ENCODE peak calls at places on chromosomes 7 and 10, in six cellular contexts. One of them, this sample, is unnamed.

GRCh38 chr10:27513451-27514191 is 9.5 kb downstream of the RAB18 start:
- DNase-seq in H9: no peak
- DNase-seq in IMR-90: peak
- DNase-seq in neuronal stem cell: no peak
- DNase-seq in H1: no peak
- DNase-seq in mesenchymal stem cell: peak
- DNase-seq in this sample: peak

GRCh38 chr10:88152720-88153119 is 289.3 kb downstream of the PTEN start:
- DNase-seq in H9: no peak
- DNase-seq in mesenchymal stem cell: peak
- DNase-seq in IMR-90: peak
- DNase-seq in H1: no peak
- DNase-seq in neuronal stem cell: no peak
- DNase-seq in this sample: peak

GRCh38 chr7:144255471-144255897 is 9.1 kb downstream of the OR2A7 start:
- DNase-seq in mesenchymal stem cell: peak
- DNase-seq in H1: no peak
- DNase-seq in H9: peak
- DNase-seq in neuronal stem cell: no peak
- DNase-seq in IMR-90: no peak
- DNase-seq in this sample: no peak

GRCh38 chr10:76899490-76899889 is 738.1 kb downstream of the KCNMA1 start:
- DNase-seq in IMR-90: peak
- DNase-seq in mesenchymal stem cell: no peak
- DNase-seq in H9: no peak
- DNase-seq in neuronal stem cell: no peak
- DNase-seq in H1: no peak
- DNase-seq in this sample: no peak

GRCh38 chr7:134798155-134798554 is 18.7 kb downstream of the CALD1 start:
- DNase-seq in H1: no peak
- DNase-seq in H9: no peak
- DNase-seq in IMR-90: no peak
- DNase-seq in mesenchymal stem cell: no peak
- DNase-seq in neuronal stem cell: no peak
- DNase-seq in this sample: no peak

GRCh38 chr7:156050636-156051569 is 238.6 kb upstream of the SHH start:
- DNase-seq in H9: no peak
- DNase-seq in H1: no peak
- DNase-seq in IMR-90: no peak
- DNase-seq in mesenchymal stem cell: no peak
- DNase-seq in neuronal stem cell: no peak
- DNase-seq in this sample: no peak

GRCh38 chr7:134693256-134693655 is 46.6 kb downstream of the BPGM start:
- DNase-seq in H9: no peak
- DNase-seq in neuronal stem cell: no peak
- DNase-seq in IMR-90: peak
- DNase-seq in mesenchymal stem cell: peak
- DNase-seq in H1: no peak
- DNase-seq in this sample: no peak

GRCh38 chr7:28083159-28083997 is 97.2 kb downstream of the JAZF1 start:
- DNase-seq in mesenchymal stem cell: peak
- DNase-seq in neuronal stem cell: no peak
- DNase-seq in H9: no peak
- DNase-seq in H1: no peak
- DNase-seq in IMR-90: peak
- DNase-seq in this sample: peak

GRCh38 chr7:51187941-51188340 is 128.7 kb downstream of the COBL start:
- DNase-seq in IMR-90: no peak
- DNase-seq in H9: peak
- DNase-seq in H1: peak
- DNase-seq in mesenchymal stem cell: no peak
- DNase-seq in neuronal stem cell: peak
- DNase-seq in this sample: peak

GRCh38 chr10:33612116-33612515 is 277.6 kb upstream of the NRP1 start:
- DNase-seq in IMR-90: peak
- DNase-seq in H1: no peak
- DNase-seq in neuronal stem cell: no peak
- DNase-seq in mesenchymal stem cell: no peak
- DNase-seq in H9: no peak
- DNase-seq in this sample: no peak

GRCh38 chr7:35551682-35552081 is 143.3 kb downstream of the HERPUD2 start:
- DNase-seq in IMR-90: no peak
- DNase-seq in neuronal stem cell: no peak
- DNase-seq in mesenchymal stem cell: no peak
- DNase-seq in H1: peak
- DNase-seq in H9: peak
- DNase-seq in this sample: no peak

GRCh38 chr10:58268454-58268945 is 462 bp upstream of the CISD1 start:
- DNase-seq in IMR-90: no peak
- DNase-seq in mesenchymal stem cell: no peak
- DNase-seq in H1: no peak
- DNase-seq in H9: no peak
- DNase-seq in neuronal stem cell: no peak
- DNase-seq in this sample: no peak

GRCh38 chr7:30559566-30559965 is 35.1 kb upstream of the GARS1 start:
- DNase-seq in neuronal stem cell: no peak
- DNase-seq in mesenchymal stem cell: peak
- DNase-seq in H9: no peak
- DNase-seq in H1: no peak
- DNase-seq in IMR-90: no peak
- DNase-seq in this sample: peak

GRCh38 chr10:119693262-119693957 is 32.4 kb upstream of the INPP5F start:
- DNase-seq in H1: no peak
- DNase-seq in mesenchymal stem cell: peak
- DNase-seq in neuronal stem cell: no peak
- DNase-seq in IMR-90: no peak
- DNase-seq in H9: no peak
- DNase-seq in this sample: no peak

GRCh38 chr10:60480865-60481563 is 91.3 kb upstream of the ANK3 start:
- DNase-seq in H1: no peak
- DNase-seq in mesenchymal stem cell: peak
- DNase-seq in H9: no peak
- DNase-seq in IMR-90: peak
- DNase-seq in neuronal stem cell: no peak
- DNase-seq in this sample: no peak

GRCh38 chr7:155802291-155802690 is 10.0 kb downstream of the SHH start:
- DNase-seq in mesenchymal stem cell: no peak
- DNase-seq in H1: no peak
- DNase-seq in H9: no peak
- DNase-seq in neuronal stem cell: no peak
- DNase-seq in IMR-90: no peak
- DNase-seq in this sample: no peak

GRCh38 chr7:105584165-105584564 is 2.9 kb upstream of the EFCAB10 start:
- DNase-seq in mesenchymal stem cell: no peak
- DNase-seq in H1: no peak
- DNase-seq in IMR-90: no peak
- DNase-seq in H9: no peak
- DNase-seq in neuronal stem cell: no peak
- DNase-seq in this sample: no peak

GRCh38 chr7:19405546-19405945 is 260.3 kb upstream of the FERD3L start:
- DNase-seq in H1: no peak
- DNase-seq in neuronal stem cell: no peak
- DNase-seq in mesenchymal stem cell: peak
- DNase-seq in IMR-90: peak
- DNase-seq in H9: no peak
- DNase-seq in this sample: no peak

GRCh38 chr7:977326-978048 is 2.1 kb upstream of the COX19 start:
- DNase-seq in mesenchymal stem cell: peak
- DNase-seq in neuronal stem cell: no peak
- DNase-seq in H9: no peak
- DNase-seq in IMR-90: peak
- DNase-seq in H1: no peak
- DNase-seq in this sample: no peak

GRCh38 chr7:132422502-132423101 is 153.7 kb downstream of the PLXNA4 start:
- DNase-seq in H1: no peak
- DNase-seq in H9: no peak
- DNase-seq in mesenchymal stem cell: peak
- DNase-seq in neuronal stem cell: no peak
- DNase-seq in IMR-90: no peak
- DNase-seq in this sample: no peak

GRCh38 chr7:6168469-6168868 is 104.0 kb downstream of the CYTH3 start:
- DNase-seq in IMR-90: no peak
- DNase-seq in H9: no peak
- DNase-seq in neuronal stem cell: no peak
- DNase-seq in H1: no peak
- DNase-seq in mesenchymal stem cell: no peak
- DNase-seq in this sample: no peak

GRCh38 chr10:91123246-91123645 is 97.2 kb upstream of the PCGF5 start:
- DNase-seq in mesenchymal stem cell: no peak
- DNase-seq in H1: no peak
- DNase-seq in neuronal stem cell: peak
- DNase-seq in IMR-90: no peak
- DNase-seq in H9: no peak
- DNase-seq in this sample: no peak

GRCh38 chr10:110215286-110215685 is 7.9 kb downstream of the MXI1 start:
- DNase-seq in mesenchymal stem cell: no peak
- DNase-seq in IMR-90: no peak
- DNase-seq in neuronal stem cell: no peak
- DNase-seq in H1: no peak
- DNase-seq in H9: no peak
- DNase-seq in this sample: no peak
- H3K4me2 ChIP-seq in mesenchymal stem cell: no peak
- H3K4me2 ChIP-seq in IMR-90: no peak
- H3K4me2 ChIP-seq in neuronal stem cell: no peak
- H3K4me2 ChIP-seq in H1: no peak
- H3K4me2 ChIP-seq in H9: no peak
- H3K4me2 ChIP-seq in this sample: no peak

GRCh38 chr7:33799766-33800165 is 105.6 kb upstream of the BMPER start:
- DNase-seq in IMR-90: no peak
- DNase-seq in H1: no peak
- DNase-seq in neuronal stem cell: no peak
- DNase-seq in mesenchymal stem cell: no peak
- DNase-seq in H9: no peak
- DNase-seq in this sample: peak
- H2BK120ac ChIP-seq in IMR-90: no peak
- H2BK120ac ChIP-seq in H1: no peak
- H2BK120ac ChIP-seq in neuronal stem cell: no peak
- H2BK120ac ChIP-seq in mesenchymal stem cell: no peak
- H2BK120ac ChIP-seq in H9: no peak
- H2BK120ac ChIP-seq in this sample: no peak

GRCh38 chr7:116672596-116673503 is 854 bp downstream of the MET start:
- DNase-seq in IMR-90: peak
- DNase-seq in neuronal stem cell: no peak
- DNase-seq in H9: peak
- DNase-seq in H1: no peak
- DNase-seq in mesenchymal stem cell: peak
- DNase-seq in this sample: peak
- H3K4me2 ChIP-seq in IMR-90: peak
- H3K4me2 ChIP-seq in neuronal stem cell: peak
- H3K4me2 ChIP-seq in H9: peak
- H3K4me2 ChIP-seq in H1: peak
- H3K4me2 ChIP-seq in mesenchymal stem cell: peak
- H3K4me2 ChIP-seq in this sample: peak

DNA sequence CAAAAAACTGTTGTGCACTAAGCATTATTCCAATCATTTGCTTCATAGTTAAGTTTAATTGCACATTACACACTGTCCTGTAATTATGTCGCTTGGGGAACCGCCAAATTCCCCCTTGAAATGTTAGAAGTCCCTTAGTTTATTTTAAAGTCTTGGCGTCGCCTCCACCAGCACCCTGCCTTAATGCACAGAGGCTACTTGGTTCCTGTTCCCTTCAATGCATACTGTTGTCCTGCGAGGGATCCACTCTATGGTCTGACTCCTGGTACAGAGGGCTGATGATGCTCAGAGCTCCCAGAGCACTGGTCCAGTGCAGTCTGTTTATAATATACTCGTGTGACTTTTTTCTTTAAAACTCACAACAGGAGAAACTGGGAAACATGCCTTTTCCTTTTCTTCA is 330.6 kb downstream of the ELMO1 start:
- DNase-seq in IMR-90: no peak
- DNase-seq in mesenchymal stem cell: no peak
- DNase-seq in H1: no peak
- DNase-seq in neuronal stem cell: no peak
- DNase-seq in H9: no peak
- DNase-seq in this sample: no peak
- H2BK120ac ChIP-seq in IMR-90: peak
- H2BK120ac ChIP-seq in mesenchymal stem cell: no peak
- H2BK120ac ChIP-seq in H1: no peak
- H2BK120ac ChIP-seq in neuronal stem cell: no peak
- H2BK120ac ChIP-seq in H9: no peak
- H2BK120ac ChIP-seq in this sample: no peak

This sample was measured in trophoblast cell.